ENCODE peak calls at places on chromosomes 13 and 19, in five cellular contexts. One of them, this sample, is unnamed. For H3K9me3, the result is how much of the 10 kb centered on the place peaks cover.

GRCh38 chr19:4606921-4607678 is 32.2 kb upstream of the TNFAIP8L1 start:
- DNase-seq in transverse colon: no peak
- DNase-seq in K562: no peak
- DNase-seq in stomach: no peak
- DNase-seq in ovary: peak
- DNase-seq in this sample: no peak

GRCh38 chr19:18660051-18660910 is 23.2 kb upstream of the CRTC1 start:
- DNase-seq in transverse colon: peak
- DNase-seq in K562: peak
- DNase-seq in stomach: no peak
- DNase-seq in ovary: no peak
- DNase-seq in this sample: no peak

GRCh38 chr19:2610637-2611482 is 91.6 kb downstream of the GNG7 start:
- DNase-seq in transverse colon: peak
- DNase-seq in K562: peak
- DNase-seq in stomach: peak
- DNase-seq in ovary: peak
- DNase-seq in this sample: peak

GRCh38 chr19:13823256-13823655 is 28.0 kb downstream of the ZSWIM4 start:
- DNase-seq in transverse colon: no peak
- DNase-seq in K562: no peak
- DNase-seq in stomach: no peak
- DNase-seq in ovary: peak
- DNase-seq in this sample: no peak

GRCh38 chr13:94236132-94236531 is 243.3 kb downstream of the DCT start:
- DNase-seq in transverse colon: no peak
- DNase-seq in K562: no peak
- DNase-seq in stomach: no peak
- DNase-seq in ovary: no peak
- DNase-seq in this sample: no peak

GRCh38 chr13:27966641-27967202 is 2.4 kb downstream of the CDX2 start:
- DNase-seq in transverse colon: no peak
- DNase-seq in K562: no peak
- DNase-seq in stomach: peak
- DNase-seq in ovary: no peak
- DNase-seq in this sample: no peak

GRCh38 chr13:25859528-25859927 is 192.3 kb downstream of the SHISA2 start:
- DNase-seq in transverse colon: no peak
- DNase-seq in K562: no peak
- DNase-seq in stomach: no peak
- DNase-seq in ovary: no peak
- DNase-seq in this sample: no peak

GRCh38 chr19:2337329-2337707 is 8.8 kb downstream of the SPPL2B start:
- DNase-seq in transverse colon: no peak
- DNase-seq in K562: no peak
- DNase-seq in stomach: no peak
- DNase-seq in ovary: peak
- DNase-seq in this sample: no peak

GRCh38 chr13:59038824-59039223 is 1124.9 kb downstream of the DIAPH3 start:
- DNase-seq in transverse colon: no peak
- DNase-seq in K562: no peak
- DNase-seq in stomach: no peak
- DNase-seq in ovary: no peak
- DNase-seq in this sample: no peak

GRCh38 chr19:32416749-32417469 is 11.3 kb downstream of the DPY19L3 start:
- DNase-seq in transverse colon: no peak
- DNase-seq in K562: no peak
- DNase-seq in stomach: no peak
- DNase-seq in ovary: no peak
- DNase-seq in this sample: no peak

GRCh38 chr19:18131841-18132596 is 20.9 kb upstream of the PIK3R2 start:
- DNase-seq in transverse colon: no peak
- DNase-seq in K562: peak
- DNase-seq in stomach: no peak
- DNase-seq in ovary: no peak
- DNase-seq in this sample: no peak

GRCh38 chr13:76600086-76600485 is 286.1 kb downstream of the KCTD12 start:
- DNase-seq in transverse colon: no peak
- DNase-seq in K562: no peak
- DNase-seq in stomach: no peak
- DNase-seq in ovary: no peak
- DNase-seq in this sample: no peak

GRCh38 chr19:17441241-17442135 is 7.0 kb downstream of the TMEM221 start:
- DNase-seq in transverse colon: no peak
- DNase-seq in K562: peak
- DNase-seq in stomach: no peak
- DNase-seq in ovary: no peak
- DNase-seq in this sample: no peak

GRCh38 chr13:67844544-67844943 is 614.4 kb upstream of the PCDH9 start:
- DNase-seq in transverse colon: no peak
- DNase-seq in K562: no peak
- DNase-seq in stomach: no peak
- DNase-seq in ovary: no peak
- DNase-seq in this sample: no peak

GRCh38 chr19:27774827-27775226 is 1438.1 kb downstream of the UQCRFS1 start:
- DNase-seq in transverse colon: no peak
- DNase-seq in K562: peak
- DNase-seq in stomach: no peak
- DNase-seq in ovary: no peak
- DNase-seq in this sample: no peak

GRCh38 chr13:26498524-26499208 is 58.8 kb upstream of the WASF3 start:
- DNase-seq in transverse colon: no peak
- DNase-seq in K562: no peak
- DNase-seq in stomach: no peak
- DNase-seq in ovary: no peak
- DNase-seq in this sample: no peak

GRCh38 chr19:9353011-9353410 is 9.8 kb upstream of the ZNF177 start:
- DNase-seq in transverse colon: no peak
- DNase-seq in K562: no peak
- DNase-seq in stomach: no peak
- DNase-seq in ovary: no peak
- DNase-seq in this sample: no peak

GRCh38 chr19:45804140-45804958 is 10.8 kb downstream of the RSPH6A start:
- DNase-seq in transverse colon: no peak
- DNase-seq in K562: no peak
- DNase-seq in stomach: no peak
- DNase-seq in ovary: no peak
- DNase-seq in this sample: no peak

GRCh38 chr19:29287061-29287460 is 74.1 kb upstream of the UQCRFS1 start:
- DNase-seq in transverse colon: no peak
- DNase-seq in K562: no peak
- DNase-seq in stomach: no peak
- DNase-seq in ovary: no peak
- DNase-seq in this sample: no peak

GRCh38 chr13:44140146-44140545 is 233.5 kb upstream of the SERP2 start:
- DNase-seq in transverse colon: peak
- DNase-seq in K562: no peak
- DNase-seq in stomach: peak
- DNase-seq in ovary: no peak
- DNase-seq in this sample: no peak

GRCh38 chr13:108322206-108322824 is 52.8 kb downstream of the TNFSF13B start:
- DNase-seq in transverse colon: no peak
- DNase-seq in K562: peak
- DNase-seq in stomach: no peak
- DNase-seq in ovary: no peak
- DNase-seq in this sample: no peak

GRCh38 chr13:50082426-50083283 is 67.4 kb downstream of the KCNRG start:
- DNase-seq in transverse colon: peak
- DNase-seq in K562: peak
- DNase-seq in stomach: peak
- DNase-seq in ovary: peak
- DNase-seq in this sample: no peak

GRCh38 chr19:16673226-16673625 is 12.3 kb downstream of the TMEM38A start:
- DNase-seq in transverse colon: no peak
- DNase-seq in K562: no peak
- DNase-seq in stomach: no peak
- DNase-seq in ovary: no peak
- DNase-seq in this sample: no peak

GRCh38 chr13:74868044-74868443 is 613.9 kb downstream of the TBC1D4 start:
- DNase-seq in transverse colon: no peak
- DNase-seq in K562: no peak
- DNase-seq in stomach: no peak
- DNase-seq in ovary: no peak
- DNase-seq in this sample: no peak

GRCh38 chr19:35403116-35403760 is 32.4 kb downstream of the GPR42 start:
- DNase-seq in transverse colon: no peak
- DNase-seq in K562: no peak
- DNase-seq in stomach: no peak
- DNase-seq in ovary: no peak
- DNase-seq in this sample: no peak

GRCh38 chr13:48749699-48750473 is 96.2 kb downstream of the CYSLTR2 start:
- DNase-seq in transverse colon: peak
- DNase-seq in K562: peak
- DNase-seq in stomach: peak
- DNase-seq in ovary: peak
- DNase-seq in this sample: peak

GRCh38 chr19:7976461-7976860 is 29.0 kb downstream of the ELAVL1 start:
- DNase-seq in transverse colon: no peak
- DNase-seq in K562: no peak
- DNase-seq in stomach: no peak
- DNase-seq in ovary: no peak
- DNase-seq in this sample: no peak

GRCh38 chr19:13060964-13061927 is 41.4 kb downstream of the LYL1 start:
- DNase-seq in transverse colon: peak
- DNase-seq in K562: peak
- DNase-seq in stomach: peak
- DNase-seq in ovary: peak
- DNase-seq in this sample: peak

GRCh38 chr13:48000559-48001126 is 430 bp downstream of the SUCLA2 start:
- DNase-seq in transverse colon: peak
- DNase-seq in K562: peak
- DNase-seq in stomach: peak
- DNase-seq in ovary: no peak
- DNase-seq in this sample: no peak

DNA sequence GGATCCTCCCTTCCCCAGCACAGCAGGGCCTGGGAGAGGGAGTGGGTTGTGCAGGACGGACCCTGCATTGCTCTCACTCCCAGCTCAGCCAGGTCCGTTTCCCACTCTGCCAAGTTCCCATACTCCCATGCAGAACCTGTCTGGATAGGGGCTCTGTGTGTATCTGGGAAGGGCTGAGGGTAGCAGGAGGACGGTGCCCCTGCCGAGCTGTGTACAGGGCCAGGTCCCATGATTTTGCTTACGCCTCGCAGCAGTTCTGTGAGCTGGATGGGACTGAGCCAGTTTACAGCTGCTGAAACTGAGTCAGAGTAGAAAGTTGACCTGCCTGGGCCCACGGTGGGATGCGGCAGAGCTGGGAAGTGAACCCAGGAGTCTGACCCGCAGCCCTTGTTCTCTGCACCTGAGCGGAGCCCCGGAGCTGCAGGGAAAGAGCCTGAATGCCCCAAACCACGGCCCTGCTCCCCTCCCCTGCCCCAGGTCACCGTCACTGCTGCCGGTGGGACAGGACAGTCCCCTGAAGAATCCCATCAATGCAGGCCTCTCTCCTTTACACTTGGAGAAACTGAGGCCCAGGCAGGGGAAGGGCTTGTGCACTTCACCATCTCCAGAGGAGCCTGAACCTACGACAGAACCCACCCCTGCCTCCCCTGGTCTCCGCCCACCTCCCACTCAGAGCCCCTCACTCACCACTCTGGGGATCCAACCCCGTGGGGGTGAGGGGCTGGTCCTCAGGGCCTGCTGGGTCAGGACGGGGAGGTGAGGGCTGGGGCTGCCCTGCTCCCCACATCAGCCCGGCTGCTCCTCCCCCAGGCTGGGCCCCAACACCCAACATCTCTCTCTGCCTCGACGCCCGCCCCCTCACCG is 3.5 kb downstream of the LILRB5 start:
- DNase-seq in transverse colon: no peak
- DNase-seq in K562: no peak
- DNase-seq in stomach: no peak
- DNase-seq in ovary: no peak
- DNase-seq in this sample: peak
- H3K4me3 ChIP-seq in transverse colon: no peak
- H3K4me3 ChIP-seq in K562: no peak
- H3K4me3 ChIP-seq in stomach: no peak
- H3K4me3 ChIP-seq in ovary: no peak
- H3K4me3 ChIP-seq in this sample: no peak

DNA sequence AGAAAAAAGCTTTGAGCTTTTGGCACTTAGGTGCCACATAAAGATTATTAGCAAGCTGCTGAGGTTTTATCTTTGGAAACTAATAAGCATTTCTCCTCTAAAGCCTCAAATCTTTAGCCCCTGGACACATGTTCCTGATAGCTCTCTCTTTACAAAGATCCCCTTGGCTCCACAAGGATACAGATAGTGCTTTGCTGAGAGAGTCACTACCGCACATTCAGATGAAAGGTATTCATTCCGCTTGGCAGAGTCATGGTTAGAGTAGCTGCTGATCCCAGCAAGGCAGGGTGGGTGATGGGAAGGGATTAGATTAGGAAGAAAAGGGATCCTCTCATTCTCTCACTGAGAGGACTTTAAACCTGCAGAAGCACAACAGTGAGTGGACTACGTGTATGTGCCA is 28.2 kb upstream of the PSG7 start:
- DNase-seq in transverse colon: no peak
- DNase-seq in K562: no peak
- DNase-seq in stomach: no peak
- DNase-seq in ovary: no peak
- DNase-seq in this sample: no peak
- H3K9me3 ChIP-seq in transverse colon: under half
- H3K9me3 ChIP-seq in K562: under half
- H3K9me3 ChIP-seq in stomach: under half
- H3K9me3 ChIP-seq in ovary: under half
- H3K9me3 ChIP-seq in this sample: under half

DNA sequence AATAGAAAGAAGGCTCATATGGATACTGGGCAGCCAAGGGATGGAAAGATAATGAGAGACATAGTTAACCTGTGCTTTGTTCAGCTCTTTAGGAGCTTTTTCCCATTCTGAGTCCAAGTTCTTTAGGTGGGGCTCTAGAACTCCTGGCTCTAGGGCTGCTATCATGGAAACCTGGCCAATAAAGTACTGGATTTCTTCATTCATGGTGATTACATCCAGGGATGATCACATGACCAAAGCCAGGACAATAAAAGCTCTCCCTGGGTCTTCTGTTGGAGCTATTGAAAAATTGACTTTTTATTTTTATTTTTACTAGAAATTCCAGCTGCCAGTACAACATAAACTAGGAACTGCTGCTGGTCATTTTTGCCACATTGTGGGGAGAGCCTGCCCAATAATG is 224.8 kb upstream of the STARD13 start:
- DNase-seq in transverse colon: no peak
- DNase-seq in K562: no peak
- DNase-seq in stomach: no peak
- DNase-seq in ovary: no peak
- DNase-seq in this sample: no peak
- TF ChIP-seq EP300 in transverse colon: no peak
- TF ChIP-seq EP300 in K562: no peak
- TF ChIP-seq EP300 in stomach: no peak
- TF ChIP-seq EP300 in ovary: no peak
- TF ChIP-seq EP300 in this sample: no peak

DNA sequence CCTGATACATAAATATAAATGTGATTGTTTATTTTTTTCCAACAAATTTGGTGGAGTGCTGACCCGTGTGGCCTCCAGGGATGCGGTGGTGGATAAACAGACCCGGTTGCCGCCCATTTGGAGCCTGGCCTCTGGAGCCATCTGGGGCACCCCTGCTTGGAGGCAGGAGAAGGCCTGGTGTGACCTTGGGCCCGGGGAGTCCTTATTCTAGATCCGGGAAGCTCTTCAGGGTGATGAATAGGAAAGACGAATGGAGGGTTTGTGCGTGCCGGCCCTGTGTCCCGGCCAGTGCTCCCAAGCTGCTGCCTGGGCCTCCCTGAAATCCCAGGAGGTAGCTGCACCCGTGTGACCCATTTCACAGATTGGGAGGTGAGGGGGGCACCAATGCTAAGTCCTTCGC is 11.5 kb downstream of the PAK4 start:
- DNase-seq in transverse colon: no peak
- DNase-seq in K562: no peak
- DNase-seq in stomach: no peak
- DNase-seq in ovary: no peak
- DNase-seq in this sample: no peak
- H3K4me3 ChIP-seq in transverse colon: no peak
- H3K4me3 ChIP-seq in K562: no peak
- H3K4me3 ChIP-seq in stomach: no peak
- H3K4me3 ChIP-seq in ovary: no peak
- H3K4me3 ChIP-seq in this sample: no peak

This sample was measured in suprapubic skin.